ENCODE peak calls at places on chromosomes 5 and 9, in six cellular contexts. One of them, this sample, is unnamed.
A peak's percentile ranks its signal among the peaks of the same experiment; 100 is the strongest.

GRCh38 chr9:93601666-93602065 is 25.3 kb downstream of the PHF2 start:
- DNase-seq in NCI-H2029: no peak
- DNase-seq in stimulated activated CD8-positive, alpha-beta memory T cell treated with anti-CD3 and anti-CD28 coated beads, Interleukin-15, amount 100 ng/mL, for 24 hours: no peak
- DNase-seq in RPMI7951: no peak
- DNase-seq in islet precursor cell: peak; percentile 18
- DNase-seq in choroid plexus epithelial cell: no peak
- DNase-seq in this sample: no peak

GRCh38 chr5:36073595-36074216 is 7.0 kb upstream of the UGT3A2 start:
- DNase-seq in NCI-H2029: no peak
- DNase-seq in stimulated activated CD8-positive, alpha-beta memory T cell treated with anti-CD3 and anti-CD28 coated beads, Interleukin-15, amount 100 ng/mL, for 24 hours: no peak
- DNase-seq in islet precursor cell: no peak
- DNase-seq in choroid plexus epithelial cell: peak; percentile 28
- DNase-seq in RPMI7951: peak; percentile 12
- DNase-seq in this sample: no peak

GRCh38 chr5:156479864-156480263 is 152.9 kb downstream of the SGCD start:
- DNase-seq in islet precursor cell: no peak
- DNase-seq in choroid plexus epithelial cell: peak; percentile 66
- DNase-seq in stimulated activated CD8-positive, alpha-beta memory T cell treated with anti-CD3 and anti-CD28 coated beads, Interleukin-15, amount 100 ng/mL, for 24 hours: no peak
- DNase-seq in NCI-H2029: no peak
- DNase-seq in RPMI7951: peak; percentile 82
- DNase-seq in this sample: no peak

GRCh38 chr9:23537192-23538059 is 288.6 kb downstream of the ELAVL2 start:
- DNase-seq in stimulated activated CD8-positive, alpha-beta memory T cell treated with anti-CD3 and anti-CD28 coated beads, Interleukin-15, amount 100 ng/mL, for 24 hours: no peak
- DNase-seq in choroid plexus epithelial cell: no peak
- DNase-seq in islet precursor cell: peak; percentile 56
- DNase-seq in RPMI7951: no peak
- DNase-seq in NCI-H2029: no peak
- DNase-seq in this sample: no peak

GRCh38 chr5:159402328-159402727 is 72.0 kb upstream of the IL12B start:
- DNase-seq in stimulated activated CD8-positive, alpha-beta memory T cell treated with anti-CD3 and anti-CD28 coated beads, Interleukin-15, amount 100 ng/mL, for 24 hours: no peak
- DNase-seq in choroid plexus epithelial cell: no peak
- DNase-seq in RPMI7951: no peak
- DNase-seq in islet precursor cell: no peak
- DNase-seq in NCI-H2029: no peak
- DNase-seq in this sample: no peak

GRCh38 chr9:87796232-87796631 is 70.3 kb downstream of the CTSL start:
- DNase-seq in choroid plexus epithelial cell: no peak
- DNase-seq in islet precursor cell: no peak
- DNase-seq in stimulated activated CD8-positive, alpha-beta memory T cell treated with anti-CD3 and anti-CD28 coated beads, Interleukin-15, amount 100 ng/mL, for 24 hours: no peak
- DNase-seq in RPMI7951: no peak
- DNase-seq in NCI-H2029: no peak
- DNase-seq in this sample: no peak

GRCh38 chr9:37037744-37038640 is 3.9 kb upstream of the PAX5 start:
- DNase-seq in choroid plexus epithelial cell: no peak
- DNase-seq in islet precursor cell: peak; percentile 76
- DNase-seq in stimulated activated CD8-positive, alpha-beta memory T cell treated with anti-CD3 and anti-CD28 coated beads, Interleukin-15, amount 100 ng/mL, for 24 hours: no peak
- DNase-seq in NCI-H2029: no peak
- DNase-seq in RPMI7951: no peak
- DNase-seq in this sample: no peak

GRCh38 chr5:147310059-147310704 is 75.4 kb downstream of the STK32A start:
- DNase-seq in NCI-H2029: peak; percentile 96
- DNase-seq in islet precursor cell: peak; percentile 61
- DNase-seq in choroid plexus epithelial cell: no peak
- DNase-seq in stimulated activated CD8-positive, alpha-beta memory T cell treated with anti-CD3 and anti-CD28 coated beads, Interleukin-15, amount 100 ng/mL, for 24 hours: no peak
- DNase-seq in RPMI7951: peak; percentile 87
- DNase-seq in this sample: peak; percentile 34

GRCh38 chr9:36148652-36149051 is 12.1 kb downstream of the GLIPR2 start:
- DNase-seq in islet precursor cell: no peak
- DNase-seq in choroid plexus epithelial cell: peak; percentile 99
- DNase-seq in stimulated activated CD8-positive, alpha-beta memory T cell treated with anti-CD3 and anti-CD28 coated beads, Interleukin-15, amount 100 ng/mL, for 24 hours: peak; percentile 45
- DNase-seq in NCI-H2029: peak; percentile 4
- DNase-seq in RPMI7951: peak; percentile 98
- DNase-seq in this sample: peak; percentile 99

GRCh38 chr5:124870070-124870469 is 123.6 kb upstream of the ZNF608 start:
- DNase-seq in choroid plexus epithelial cell: no peak
- DNase-seq in NCI-H2029: no peak
- DNase-seq in RPMI7951: peak; percentile 61
- DNase-seq in islet precursor cell: no peak
- DNase-seq in stimulated activated CD8-positive, alpha-beta memory T cell treated with anti-CD3 and anti-CD28 coated beads, Interleukin-15, amount 100 ng/mL, for 24 hours: no peak
- DNase-seq in this sample: no peak

GRCh38 chr5:8827701-8828100 is 718.2 kb downstream of the SEMA5A start:
- DNase-seq in choroid plexus epithelial cell: peak; percentile 54
- DNase-seq in stimulated activated CD8-positive, alpha-beta memory T cell treated with anti-CD3 and anti-CD28 coated beads, Interleukin-15, amount 100 ng/mL, for 24 hours: no peak
- DNase-seq in NCI-H2029: no peak
- DNase-seq in islet precursor cell: no peak
- DNase-seq in RPMI7951: no peak
- DNase-seq in this sample: peak; percentile 41

GRCh38 chr5:102313907-102314306 is 17.8 kb upstream of the SLCO4C1 start:
- DNase-seq in NCI-H2029: no peak
- DNase-seq in stimulated activated CD8-positive, alpha-beta memory T cell treated with anti-CD3 and anti-CD28 coated beads, Interleukin-15, amount 100 ng/mL, for 24 hours: no peak
- DNase-seq in islet precursor cell: peak; percentile 61
- DNase-seq in choroid plexus epithelial cell: no peak
- DNase-seq in RPMI7951: no peak
- DNase-seq in this sample: no peak

GRCh38 chr9:89632136-89633135 is 27.6 kb downstream of the GADD45G start:
- DNase-seq in islet precursor cell: peak; percentile 75
- DNase-seq in RPMI7951: no peak
- DNase-seq in stimulated activated CD8-positive, alpha-beta memory T cell treated with anti-CD3 and anti-CD28 coated beads, Interleukin-15, amount 100 ng/mL, for 24 hours: no peak
- DNase-seq in NCI-H2029: no peak
- DNase-seq in choroid plexus epithelial cell: no peak
- DNase-seq in this sample: no peak

GRCh38 chr5:54279960-54280359 is 30.4 kb downstream of the ARL15 start:
- DNase-seq in islet precursor cell: no peak
- DNase-seq in RPMI7951: no peak
- DNase-seq in choroid plexus epithelial cell: no peak
- DNase-seq in NCI-H2029: no peak
- DNase-seq in stimulated activated CD8-positive, alpha-beta memory T cell treated with anti-CD3 and anti-CD28 coated beads, Interleukin-15, amount 100 ng/mL, for 24 hours: no peak
- DNase-seq in this sample: no peak

GRCh38 chr5:45113726-45114125 is 305.0 kb downstream of the MRPS30 start:
- DNase-seq in NCI-H2029: no peak
- DNase-seq in RPMI7951: peak; percentile 1
- DNase-seq in choroid plexus epithelial cell: no peak
- DNase-seq in stimulated activated CD8-positive, alpha-beta memory T cell treated with anti-CD3 and anti-CD28 coated beads, Interleukin-15, amount 100 ng/mL, for 24 hours: no peak
- DNase-seq in islet precursor cell: no peak
- DNase-seq in this sample: peak; percentile 9

GRCh38 chr5:176608937-176609723 is 826 bp downstream of the GPRIN1 start:
- DNase-seq in choroid plexus epithelial cell: no peak
- DNase-seq in stimulated activated CD8-positive, alpha-beta memory T cell treated with anti-CD3 and anti-CD28 coated beads, Interleukin-15, amount 100 ng/mL, for 24 hours: no peak
- DNase-seq in RPMI7951: peak; percentile 23
- DNase-seq in NCI-H2029: no peak
- DNase-seq in islet precursor cell: no peak
- DNase-seq in this sample: peak; percentile 11

GRCh38 chr5:167920589-167920988 is 370.9 kb upstream of the WWC1 start:
- DNase-seq in NCI-H2029: no peak
- DNase-seq in islet precursor cell: no peak
- DNase-seq in stimulated activated CD8-positive, alpha-beta memory T cell treated with anti-CD3 and anti-CD28 coated beads, Interleukin-15, amount 100 ng/mL, for 24 hours: no peak
- DNase-seq in choroid plexus epithelial cell: no peak
- DNase-seq in RPMI7951: no peak
- DNase-seq in this sample: no peak

GRCh38 chr9:27749838-27750237 is 176.6 kb upstream of the C9orf72 start:
- DNase-seq in choroid plexus epithelial cell: no peak
- DNase-seq in stimulated activated CD8-positive, alpha-beta memory T cell treated with anti-CD3 and anti-CD28 coated beads, Interleukin-15, amount 100 ng/mL, for 24 hours: no peak
- DNase-seq in RPMI7951: no peak
- DNase-seq in NCI-H2029: no peak
- DNase-seq in islet precursor cell: no peak
- DNase-seq in this sample: no peak

GRCh38 chr9:82109626-82110025 is 121.1 kb downstream of the SPATA31D1 start:
- DNase-seq in choroid plexus epithelial cell: peak; percentile 75
- DNase-seq in RPMI7951: no peak
- DNase-seq in NCI-H2029: no peak
- DNase-seq in stimulated activated CD8-positive, alpha-beta memory T cell treated with anti-CD3 and anti-CD28 coated beads, Interleukin-15, amount 100 ng/mL, for 24 hours: no peak
- DNase-seq in islet precursor cell: no peak
- DNase-seq in this sample: no peak

GRCh38 chr9:122810306-122810946 is 10.5 kb downstream of the OR1K1 start:
- DNase-seq in islet precursor cell: peak; percentile 82
- DNase-seq in choroid plexus epithelial cell: peak; percentile 85
- DNase-seq in stimulated activated CD8-positive, alpha-beta memory T cell treated with anti-CD3 and anti-CD28 coated beads, Interleukin-15, amount 100 ng/mL, for 24 hours: peak; percentile 56
- DNase-seq in RPMI7951: peak; percentile 61
- DNase-seq in NCI-H2029: peak; percentile 75
- DNase-seq in this sample: peak; percentile 69

GRCh38 chr5:124790261-124790894 is 43.9 kb upstream of the ZNF608 start:
- DNase-seq in stimulated activated CD8-positive, alpha-beta memory T cell treated with anti-CD3 and anti-CD28 coated beads, Interleukin-15, amount 100 ng/mL, for 24 hours: no peak
- DNase-seq in RPMI7951: peak; percentile 13
- DNase-seq in NCI-H2029: no peak
- DNase-seq in islet precursor cell: no peak
- DNase-seq in choroid plexus epithelial cell: peak; percentile 62
- DNase-seq in this sample: peak; percentile 84

GRCh38 chr5:5078009-5078897 is 61.9 kb upstream of the ADAMTS16 start:
- DNase-seq in choroid plexus epithelial cell: no peak
- DNase-seq in RPMI7951: peak; percentile 63
- DNase-seq in stimulated activated CD8-positive, alpha-beta memory T cell treated with anti-CD3 and anti-CD28 coated beads, Interleukin-15, amount 100 ng/mL, for 24 hours: no peak
- DNase-seq in NCI-H2029: no peak
- DNase-seq in islet precursor cell: no peak
- DNase-seq in this sample: no peak

GRCh38 chr5:67301285-67301904 is 104.8 kb upstream of the CD180 start:
- DNase-seq in stimulated activated CD8-positive, alpha-beta memory T cell treated with anti-CD3 and anti-CD28 coated beads, Interleukin-15, amount 100 ng/mL, for 24 hours: no peak
- DNase-seq in RPMI7951: peak; percentile 93
- DNase-seq in islet precursor cell: peak; percentile 70
- DNase-seq in NCI-H2029: no peak
- DNase-seq in choroid plexus epithelial cell: peak; percentile 96
- DNase-seq in this sample: peak; percentile 95

GRCh38 chr5:152688561-152689274 is 283.6 kb upstream of the NMUR2 start:
- DNase-seq in RPMI7951: peak; percentile 75
- DNase-seq in NCI-H2029: no peak
- DNase-seq in islet precursor cell: peak; percentile 79
- DNase-seq in choroid plexus epithelial cell: peak; percentile 39
- DNase-seq in stimulated activated CD8-positive, alpha-beta memory T cell treated with anti-CD3 and anti-CD28 coated beads, Interleukin-15, amount 100 ng/mL, for 24 hours: no peak
- DNase-seq in this sample: peak; percentile 79

GRCh38 chr9:89274838-89275237 is 36.2 kb upstream of the CKS2 start:
- DNase-seq in RPMI7951: peak; percentile 80
- DNase-seq in islet precursor cell: peak; percentile 7
- DNase-seq in NCI-H2029: no peak
- DNase-seq in stimulated activated CD8-positive, alpha-beta memory T cell treated with anti-CD3 and anti-CD28 coated beads, Interleukin-15, amount 100 ng/mL, for 24 hours: no peak
- DNase-seq in choroid plexus epithelial cell: peak; percentile 95
- DNase-seq in this sample: peak; percentile 100

GRCh38 chr5:140286424-140286823 is 16.5 kb downstream of the PFDN1 start:
- DNase-seq in RPMI7951: no peak
- DNase-seq in choroid plexus epithelial cell: no peak
- DNase-seq in islet precursor cell: no peak
- DNase-seq in NCI-H2029: no peak
- DNase-seq in stimulated activated CD8-positive, alpha-beta memory T cell treated with anti-CD3 and anti-CD28 coated beads, Interleukin-15, amount 100 ng/mL, for 24 hours: no peak
- DNase-seq in this sample: no peak

GRCh38 chr5:138177936-138178515 is 404 bp downstream of the BRD8 start:
- DNase-seq in NCI-H2029: peak; percentile 14
- DNase-seq in RPMI7951: peak; percentile 31
- DNase-seq in stimulated activated CD8-positive, alpha-beta memory T cell treated with anti-CD3 and anti-CD28 coated beads, Interleukin-15, amount 100 ng/mL, for 24 hours: no peak
- DNase-seq in choroid plexus epithelial cell: peak; percentile 61
- DNase-seq in islet precursor cell: no peak
- DNase-seq in this sample: peak; percentile 47

GRCh38 chr5:136058031-136058971 is 29.5 kb downstream of the TGFBI start:
- DNase-seq in islet precursor cell: peak; percentile 98
- DNase-seq in stimulated activated CD8-positive, alpha-beta memory T cell treated with anti-CD3 and anti-CD28 coated beads, Interleukin-15, amount 100 ng/mL, for 24 hours: no peak
- DNase-seq in choroid plexus epithelial cell: peak; percentile 98
- DNase-seq in RPMI7951: peak; percentile 99
- DNase-seq in NCI-H2029: peak; percentile 61
- DNase-seq in this sample: peak; percentile 98